ENCODE peak calls at places on chromosomes 7 and 10, in eight cellular contexts. P is cardiac fibroblast; V is NCI-H748 treated with DMSO at 0.1 percent for 48 hours; Z is stimulated activated CD8-positive, alpha-beta memory T cell treated with anti-CD3 and anti-CD28 coated beads, Interleukin-2, amount 100 ng/mL, for 48 hours; W is CD4-positive, alpha-beta T cell; X is cardiac muscle cell; O is lower leg skin; T is HAP-1. C is an unnamed sample.

GRCh38 chr7:144814326-144814725 is 21.5 kb downstream of the TPK1 start:
- DNase-seq in X (no peak), O (no peak), T (no peak), Z (no peak), V (no peak), W (no peak), P (peak), C (no peak)

GRCh38 chr10:28592953-28593352 is 60.0 kb downstream of the WAC start:
- DNase-seq in Z (no peak), W (no peak), X (peak), V (no peak), O (no peak), P (peak), T (no peak), C (peak)

GRCh38 chr10:48724127-48724526 is 39.5 kb downstream of the WDFY4 start:
- DNase-seq in O (peak), P (no peak), T (no peak), W (no peak), V (no peak), Z (no peak), X (no peak), C (no peak)

GRCh38 chr10:105188737-105189463 is 547.8 kb downstream of the SORCS3 start:
- DNase-seq in T (no peak), O (no peak), X (no peak), W (no peak), P (no peak), Z (no peak), V (no peak), C (peak)

GRCh38 chr10:123287594-123288247 is 133.5 kb downstream of the BUB3 start:
- DNase-seq in X (peak), V (no peak), P (peak), W (no peak), O (peak), T (no peak), Z (peak), C (peak)

GRCh38 chr7:68505721-68506120 is 1092.6 kb upstream of the AUTS2 start:
- DNase-seq in T (no peak), Z (no peak), P (no peak), V (no peak), O (peak), X (no peak), W (no peak), C (no peak)

GRCh38 chr10:100996678-100997363 is 2.8 kb upstream of the LZTS2 start:
- DNase-seq in T (peak), W (peak), X (no peak), O (no peak), P (no peak), Z (no peak), V (peak), C (peak)

GRCh38 chr7:139088268-139088667 is 21.3 kb downstream of the ZC3HAV1 start:
- DNase-seq in O (no peak), T (no peak), X (no peak), Z (no peak), V (no peak), W (no peak), P (no peak), C (no peak)

GRCh38 chr7:150784120-150784736 is 15.9 kb downstream of the TMEM176B start:
- DNase-seq in V (no peak), P (no peak), O (peak), T (no peak), Z (no peak), W (no peak), X (no peak), C (no peak)

GRCh38 chr7:85471312-85471711 is 284.5 kb upstream of the SEMA3D start:
- DNase-seq in Z (no peak), X (no peak), P (no peak), V (no peak), T (no peak), W (no peak), O (no peak), C (no peak)

GRCh38 chr10:33160151-33160550 is 174.3 kb downstream of the NRP1 start:
- DNase-seq in W (no peak), O (no peak), Z (no peak), P (no peak), T (no peak), V (no peak), X (no peak), C (peak)

GRCh38 chr10:103765981-103766380 is 89.4 kb downstream of the SH3PXD2A start:
- DNase-seq in O (no peak), P (no peak), X (no peak), W (peak), T (no peak), Z (peak), V (no peak), C (peak)

GRCh38 chr7:150323682-150324365 is 479 bp upstream of the ACTR3C start:
- DNase-seq in T (no peak), X (peak), P (no peak), O (peak), V (peak), W (no peak), Z (no peak), C (peak)

GRCh38 chr7:3267928-3268690 is 32.9 kb upstream of the SDK1 start:
- DNase-seq in W (no peak), Z (no peak), P (peak), V (peak), O (no peak), X (peak), T (no peak), C (peak)

GRCh38 chr10:6053816-6054581 is 8.2 kb downstream of the IL2RA start:
- DNase-seq in O (peak), X (no peak), P (no peak), W (no peak), T (no peak), Z (no peak), V (no peak), C (no peak)

GRCh38 chr10:72335394-72336258 is 19.1 kb downstream of the DNAJB12 start:
- DNase-seq in O (peak), V (no peak), Z (no peak), W (no peak), X (peak), T (no peak), P (peak), C (peak)

GRCh38 chr10:58152698-58153263 is 114.9 kb downstream of the IPMK start:
- DNase-seq in X (peak), V (peak), Z (peak), P (peak), W (peak), O (no peak), T (peak), C (peak)

GRCh38 chr10:72682626-72683025 is 9.3 kb upstream of the MCU start:
- DNase-seq in V (no peak), Z (no peak), P (no peak), X (no peak), T (no peak), O (no peak), W (no peak), C (no peak)